ENCODE peak calls at places on chromosomes 11 and 22, in five cellular contexts. K is AG09309, Q is vagina, E is GM12865, T is lower lobe of right lung. W is an unnamed sample.
A peak's percentile ranks its signal among the peaks of the same experiment; 100 is the strongest.

GRCh38 chr11:108734956-108735559 is 70.2 kb downstream of the DDX10 start:
- DNase-seq in K (no peak), Q (no peak), E (peak; percentile 60), T (no peak), W (no peak)

GRCh38 chr11:70244698-70245097 is 25.8 kb upstream of the PPFIA1 start:
- DNase-seq in K (peak; percentile 52), Q (no peak), E (no peak), T (no peak), W (no peak)

GRCh38 chr11:12090061-12090572 is 20.3 kb upstream of the MICAL2 start:
- DNase-seq in K (no peak), Q (no peak), E (peak; percentile 22), T (peak; percentile 54), W (peak; percentile 58)

GRCh38 chr22:24437820-24438328 is 10.5 kb downstream of the ADORA2A start:
- DNase-seq in K (no peak), Q (no peak), E (peak; percentile 70), T (no peak), W (peak; percentile 78)

GRCh38 chr11:75450826-75451783 is 18.1 kb upstream of the KLHL35 start:
- DNase-seq in K (no peak), Q (no peak), E (peak; percentile 15), T (no peak), W (peak; percentile 48)

GRCh38 chr11:304061-304506 is 3.5 kb upstream of the IFITM2 start:
- DNase-seq in K (no peak), Q (no peak), E (no peak), T (peak; percentile 48), W (no peak)

GRCh38 chr11:32817181-32817842 is 12.4 kb upstream of the PRRG4 start:
- DNase-seq in K (no peak), Q (no peak), E (no peak), T (no peak), W (no peak)

GRCh38 chr11:22275600-22275999 is 62.6 kb upstream of the SLC17A6 start:
- DNase-seq in K (no peak), Q (no peak), E (no peak), T (no peak), W (no peak)

GRCh38 chr22:36480941-36481392 is 473 bp downstream of the TXN2 start:
- DNase-seq in K (no peak), Q (no peak), E (no peak), T (no peak), W (no peak)

GRCh38 chr11:125088123-125088522 is 23.3 kb downstream of the TMEM218 start:
- DNase-seq in K (no peak), Q (no peak), E (no peak), T (no peak), W (no peak)

GRCh38 chr11:7251836-7252682 is at the start of gene SYT9:
- DNase-seq in K (no peak), Q (no peak), E (peak; percentile 29), T (peak; percentile 62), W (no peak)

GRCh38 chr22:30266445-30267381 is at the start of gene OSM:
- DNase-seq in K (no peak), Q (no peak), E (peak; percentile 69), T (peak; percentile 89), W (peak; percentile 93)

GRCh38 chr11:6481924-6482275 is 599 bp downstream of the TIMM10B start:
- DNase-seq in K (no peak), Q (no peak), E (no peak), T (no peak), W (peak; percentile 20)

GRCh38 chr11:114080219-114080618 is 20.7 kb downstream of the ZBTB16 start:
- DNase-seq in K (no peak), Q (no peak), E (no peak), T (no peak), W (no peak)

GRCh38 chr11:134069426-134069921 is 602 bp downstream of the JAM3 start:
- DNase-seq in K (no peak), Q (no peak), E (no peak), T (no peak), W (no peak)

GRCh38 chr11:128678017-128678416 is 15.9 kb upstream of the FLI1 start:
- DNase-seq in K (no peak), Q (no peak), E (no peak), T (no peak), W (no peak)

GRCh38 chr22:25700996-25701815 is 40.8 kb upstream of the MYO18B start:
- DNase-seq in K (peak; percentile 49), Q (no peak), E (no peak), T (no peak), W (peak; percentile 9)

GRCh38 chr11:124758355-124759267 is 3.5 kb downstream of the ESAM start:
- DNase-seq in K (no peak), Q (no peak), E (peak; percentile 73), T (peak; percentile 89), W (no peak)

GRCh38 chr22:46066691-46067090 is 83.6 kb upstream of the PPARA start:
- DNase-seq in K (no peak), Q (no peak), E (no peak), T (peak; percentile 25), W (no peak)

GRCh38 chr22:19912236-19912999 is 29.2 kb upstream of the COMT start:
- DNase-seq in K (no peak), Q (no peak), E (no peak), T (no peak), W (no peak)

GRCh38 chr22:37345863-37346514 is 63.7 kb downstream of the CYTH4 start:
- DNase-seq in K (peak; percentile 95), Q (no peak), E (no peak), T (no peak), W (no peak)

GRCh38 chr22:18998998-18999397 is 62.9 kb upstream of the PRODH start:
- DNase-seq in K (no peak), Q (no peak), E (no peak), T (no peak), W (no peak)

GRCh38 chr11:46290021-46290420 is 12.6 kb downstream of the CREB3L1 start:
- DNase-seq in K (no peak), Q (no peak), E (no peak), T (no peak), W (no peak)

GRCh38 chr11:88480217-88480616 is 142.7 kb upstream of the CTSC start:
- DNase-seq in K (peak; percentile 86), Q (no peak), E (no peak), T (no peak), W (no peak)

GRCh38 chr11:36558511-36559413 is 9.0 kb upstream of the RAG1 start:
- DNase-seq in K (no peak), Q (no peak), E (peak; percentile 10), T (no peak), W (no peak)

GRCh38 chr11:95736268-95737208 is 53.0 kb downstream of the FAM76B start:
- DNase-seq in K (no peak), Q (no peak), E (no peak), T (no peak), W (no peak)

GRCh38 chr11:7530013-7530412 is 16.2 kb downstream of the PPFIBP2 start:
- DNase-seq in K (no peak), Q (no peak), E (no peak), T (no peak), W (no peak)

GRCh38 chr11:124977006-124977405 is 23.0 kb downstream of the CCDC15 start:
- DNase-seq in K (no peak), Q (no peak), E (no peak), T (no peak), W (no peak)

GRCh38 chr11:43508511-43508918 is 149.8 kb downstream of the TTC17 start:
- DNase-seq in K (peak; percentile 46), Q (no peak), E (no peak), T (no peak), W (peak; percentile 18)

GRCh38 chr11:70073188-70073817 is 4.8 kb upstream of the ANO1 start:
- DNase-seq in K (no peak), Q (no peak), E (no peak), T (no peak), W (no peak)

GRCh38 chr11:64358907-64359711 is at the start of gene RPS6KA4:
- DNase-seq in K (no peak), Q (no peak), E (peak; percentile 72), T (peak; percentile 74), W (peak; percentile 52)

GRCh38 chr11:64362339-64362738 is 3.4 kb downstream of the RPS6KA4 start:
- DNase-seq in K (no peak), Q (no peak), E (no peak), T (no peak), W (no peak)

GRCh38 chr11:64361659-64362058 is 2.7 kb downstream of the RPS6KA4 start:
- DNase-seq in K (no peak), Q (no peak), E (no peak), T (no peak), W (no peak)

GRCh38 chr11:64359712-64360402 is 895 bp downstream of the RPS6KA4 start:
- DNase-seq in K (no peak), Q (no peak), E (peak; percentile 54), T (peak; percentile 69), W (peak; percentile 46)

GRCh38 chr11:64360403-64360980 is 1.5 kb downstream of the RPS6KA4 start:
- DNase-seq in K (no peak), Q (no peak), E (no peak), T (no peak), W (no peak)
- TF ChIP-seq CTCF in K (no peak), Q (no peak), E (no peak), T (no peak), W (no peak)

GRCh38 chr11:23554002-23554401 is 693.7 kb upstream of the CCDC179 start:
- DNase-seq in K (no peak), Q (no peak), E (no peak), T (no peak), W (no peak)
- TF ChIP-seq CTCF in K (no peak), Q (no peak), E (no peak), T (no peak), W (no peak)

GRCh38 chr22:49977578-49977977 is 17.0 kb downstream of the PIM3 start:
- DNase-seq in K (no peak), Q (no peak), E (no peak), T (peak; percentile 35), W (no peak)

GRCh38 chr22:49986325-49986724 is 25.8 kb downstream of the PIM3 start:
- DNase-seq in K (no peak), Q (no peak), E (no peak), T (no peak), W (no peak)

GRCh38 chr22:49979587-49980264 is 19.2 kb downstream of the PIM3 start:
- DNase-seq in K (no peak), Q (no peak), E (peak; percentile 61), T (peak; percentile 59), W (no peak)

GRCh38 chr22:49983148-49984042 is 22.8 kb downstream of the PIM3 start:
- DNase-seq in K (no peak), Q (peak; percentile 77), E (no peak), T (peak; percentile 52), W (no peak)
- TF ChIP-seq CTCF in K (peak; percentile 9), Q (no peak), E (peak; percentile 17), T (peak; percentile 52), W (no peak)

GRCh38 chr11:118290923-118291322 is 13.6 kb upstream of the CD3E start:
- DNase-seq in K (no peak), Q (no peak), E (peak; percentile 48), T (no peak), W (no peak)
- TF ChIP-seq CTCF in K (peak; percentile 8), Q (peak; percentile 31), E (peak; percentile 41), T (peak; percentile 56), W (peak; percentile 55)

GRCh38 chr22:32776397-32776796 is 25.1 kb upstream of the TIMP3 start:
- DNase-seq in K (no peak), Q (no peak), E (no peak), T (no peak), W (no peak)
- TF ChIP-seq CTCF in K (no peak), Q (no peak), E (no peak), T (no peak), W (no peak)